ENCODE peak calls at places on chromosome 17, in seven cellular contexts. I, A, C, X, U, H and O are unnamed samples.

GRCh38 chr17:41540921-41541625 is 13.0 kb upstream of the KRT19 start:
- DNase-seq in I (no peak), A (no peak), C (no peak), X (no peak), U (no peak), H (peak; percentile 83), O (no peak)

GRCh38 chr17:78855561-78856165 is 15.0 kb upstream of the USP36 start:
- DNase-seq in I (no peak), A (no peak), C (no peak), X (no peak), U (no peak), H (no peak), O (no peak)

GRCh38 chr17:35404360-35404759 is 27.9 kb downstream of the SLFN12 start:
- DNase-seq in I (no peak), A (no peak), C (no peak), X (no peak), U (no peak), H (peak; percentile 39), O (no peak)

GRCh38 chr17:50196826-50197225 is 4.6 kb downstream of the COL1A1 start:
- DNase-seq in I (peak; percentile 77), A (no peak), C (no peak), X (no peak), U (no peak), H (no peak), O (no peak)

GRCh38 chr17:66957951-66958579 is 6.4 kb upstream of the CACNG4 start:
- DNase-seq in I (no peak), A (no peak), C (no peak), X (no peak), U (no peak), H (peak; percentile 72), O (peak; percentile 68)

GRCh38 chr17:42904110-42904469 is 3.5 kb downstream of the G6PC1 start:
- DNase-seq in I (no peak), A (no peak), C (no peak), X (no peak), U (no peak), H (no peak), O (peak; percentile 18)

GRCh38 chr17:30188211-30188939 is 47.1 kb downstream of the SLC6A4 start:
- DNase-seq in I (no peak), A (no peak), C (no peak), X (no peak), U (no peak), H (no peak), O (no peak)

GRCh38 chr17:27506348-27507218 is 50.3 kb downstream of the KSR1 start:
- DNase-seq in I (no peak), A (no peak), C (no peak), X (no peak), U (no peak), H (peak; percentile 36), O (no peak)

GRCh38 chr17:63961355-63962207 is 11.1 kb downstream of the SCN4A start:
- DNase-seq in I (peak; percentile 78), A (peak; percentile 80), C (no peak), X (no peak), U (no peak), H (peak; percentile 39), O (peak; percentile 81)

GRCh38 chr17:17055286-17056166 is 13.3 kb downstream of the MPRIP start:
- DNase-seq in I (no peak), A (peak; percentile 24), C (no peak), X (no peak), U (no peak), H (no peak), O (no peak)

GRCh38 chr17:13293421-13293820 is 275.6 kb upstream of the ELAC2 start:
- DNase-seq in I (no peak), A (no peak), C (no peak), X (no peak), U (no peak), H (no peak), O (no peak)

GRCh38 chr17:79625706-79626105 is 14.9 kb upstream of the RBFOX3 start:
- DNase-seq in I (no peak), A (no peak), C (no peak), X (no peak), U (no peak), H (no peak), O (no peak)

GRCh38 chr17:81065500-81065899 is 30.5 kb downstream of the BAIAP2 start:
- DNase-seq in I (no peak), A (no peak), C (no peak), X (no peak), U (no peak), H (no peak), O (no peak)

GRCh38 chr17:37737971-37738370 is 6.9 kb downstream of the HNF1B start:
- DNase-seq in I (peak; percentile 34), A (no peak), C (no peak), X (no peak), U (no peak), H (peak; percentile 26), O (no peak)
- H3K27me3 ChIP-seq in I (no peaks in the 10 kb centered on the region), A (peaks cover 26% of the 10 kb centered on the region), C (peaks cover 78% of the 10 kb centered on the region), X (peaks cover 34% of the 10 kb centered on the region), U (peaks cover 48% of the 10 kb centered on the region), H (peaks cover 26% of the 10 kb centered on the region), O (peaks cover 35% of the 10 kb centered on the region)

GRCh38 chr17:18328643-18329204 is 13.6 kb downstream of the SMCR8 start:
- DNase-seq in I (no peak), A (no peak), C (no peak), X (no peak), U (no peak), H (no peak), O (no peak)
- H3K4me3 ChIP-seq in I (no peak overlapping the region), A (no peak overlapping the region), C (no peak overlapping the region), X (no peak overlapping the region), U (no peak overlapping the region), H (no peak overlapping the region), O (no peak overlapping the region)

GRCh38 chr17:31424944-31425582 is 33.6 kb downstream of the RAB11FIP4 start:
- DNase-seq in I (no peak), A (no peak), C (no peak), X (no peak), U (no peak), H (no peak), O (no peak)

GRCh38 chr17:31425646-31426045 is 34.2 kb downstream of the RAB11FIP4 start:
- DNase-seq in I (no peak), A (no peak), C (no peak), X (no peak), U (no peak), H (no peak), O (peak; percentile 58)

GRCh38 chr17:31417051-31417792 is 25.7 kb downstream of the RAB11FIP4 start:
- DNase-seq in I (no peak), A (no peak), C (no peak), X (no peak), U (no peak), H (no peak), O (no peak)

GRCh38 chr17:31418773-31419350 is 27.4 kb downstream of the RAB11FIP4 start:
- DNase-seq in I (no peak), A (no peak), C (no peak), X (no peak), U (no peak), H (no peak), O (no peak)

DNA sequence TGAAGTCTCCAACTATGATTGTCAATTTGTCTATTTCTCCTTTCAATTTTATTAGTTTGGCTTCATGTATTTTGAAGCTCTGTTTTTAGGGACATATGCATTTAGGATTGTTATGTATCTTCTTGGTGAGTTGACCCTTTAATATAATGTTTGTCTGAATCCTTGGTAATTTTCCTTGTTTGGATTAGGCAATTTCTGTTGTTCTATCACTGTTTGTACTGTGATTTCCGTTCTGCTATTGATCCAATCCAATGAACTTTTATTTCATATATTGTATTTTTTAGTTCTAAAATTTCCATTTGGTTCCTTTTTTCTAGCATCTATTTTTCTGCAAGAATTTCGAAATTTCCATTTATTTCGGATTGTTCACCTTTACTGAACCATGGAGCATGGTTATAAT is 31.0 kb downstream of the RAB11FIP4 start:
- DNase-seq in I (no peak), A (no peak), C (no peak), X (no peak), U (no peak), H (no peak), O (no peak)
- H3K36me3 ChIP-seq in I (no peaks in the 10 kb centered on the region), A (no peaks in the 10 kb centered on the region), C (no peaks in the 10 kb centered on the region), X (no peaks in the 10 kb centered on the region), U (no peaks in the 10 kb centered on the region), H (no peaks in the 10 kb centered on the region), O (no peaks in the 10 kb centered on the region)

DNA sequence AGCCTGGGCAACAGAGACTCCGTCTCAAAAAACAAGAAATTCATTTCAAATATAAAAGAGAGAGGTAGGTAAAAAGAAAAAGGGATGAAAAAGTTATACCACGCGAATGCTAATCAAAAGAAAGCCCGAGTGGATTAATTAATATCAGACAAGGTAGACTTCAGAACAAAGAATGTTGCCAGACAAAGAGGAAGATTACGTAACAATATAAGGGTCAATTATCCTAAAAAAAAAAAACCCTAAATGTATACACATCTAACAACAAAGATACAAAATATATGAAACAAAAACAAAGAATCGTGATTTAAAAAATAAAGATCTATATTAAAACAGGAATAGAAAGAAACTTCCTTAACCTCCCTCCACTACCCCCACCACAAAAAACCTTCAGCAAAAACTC is 44.1 kb downstream of the CCDC57 start:
- DNase-seq in I (no peak), A (no peak), C (no peak), X (no peak), U (no peak), H (no peak), O (no peak)
- H3K27me3 ChIP-seq in I (no peaks in the 10 kb centered on the region), A (no peaks in the 10 kb centered on the region), C (no peaks in the 10 kb centered on the region), X (no peaks in the 10 kb centered on the region), U (no peaks in the 10 kb centered on the region), H (no peaks in the 10 kb centered on the region), O (no peaks in the 10 kb centered on the region)

DNA sequence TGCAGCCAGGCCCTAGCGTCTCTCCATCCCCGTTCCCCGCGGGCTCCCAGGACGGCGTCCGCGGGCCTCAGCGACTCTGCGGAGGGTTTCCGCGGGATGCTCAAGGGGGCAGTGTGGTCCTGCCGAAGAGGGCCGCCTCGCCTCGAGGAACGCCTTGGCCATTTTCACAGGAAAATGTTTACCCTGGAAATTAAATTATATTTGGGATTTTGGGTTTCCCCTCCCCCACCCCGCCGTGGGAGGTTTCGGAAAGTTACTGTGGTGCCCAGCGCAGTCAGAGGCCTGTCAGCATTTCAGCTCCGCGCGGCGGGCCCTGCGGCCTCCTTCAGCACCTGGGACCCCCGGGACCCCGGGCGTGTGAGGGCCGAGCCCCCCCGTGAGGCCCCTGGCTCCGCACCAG is 94.5 kb downstream of the PCTP start:
- DNase-seq in I (peak; percentile 34), A (peak; percentile 26), C (no peak), X (peak; percentile 2), U (no peak), H (no peak), O (peak; percentile 51)
- H3K4me3 ChIP-seq in I (peak overlapping the region; percentile 50), A (peak overlapping the region; percentile 17), C (peak overlapping the region; percentile 56), X (peak overlapping the region; percentile 55), U (no peak overlapping the region), H (no peak overlapping the region), O (no peak overlapping the region)

DNA sequence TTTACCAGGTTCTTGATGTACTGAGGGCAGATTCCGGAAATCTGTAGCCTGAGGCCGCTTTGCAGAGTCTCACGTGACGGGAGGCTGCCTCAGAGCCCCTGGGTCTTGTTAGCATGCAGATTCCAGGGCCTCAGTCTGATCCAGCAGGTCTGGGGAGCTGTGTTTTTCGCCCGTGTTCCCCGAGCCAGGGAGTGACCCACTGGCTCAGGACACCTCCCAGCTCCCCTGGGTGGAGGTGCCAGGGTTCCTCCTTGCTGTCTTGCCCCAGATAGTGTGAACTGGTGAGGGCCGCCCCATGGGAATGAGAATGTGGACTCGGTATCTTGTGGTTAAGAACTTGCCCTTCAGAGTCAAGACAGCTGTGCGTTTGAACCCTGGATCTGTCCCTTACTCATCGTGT is 98.6 kb downstream of the OR1D5 start:
- DNase-seq in I (no peak), A (no peak), C (peak; percentile 15), X (no peak), U (no peak), H (no peak), O (no peak)
- H3K36me3 ChIP-seq in I (no peaks in the 10 kb centered on the region), A (no peaks in the 10 kb centered on the region), C (no peaks in the 10 kb centered on the region), X (no peaks in the 10 kb centered on the region), U (peaks cover 27% of the 10 kb centered on the region), H (no peaks in the 10 kb centered on the region), O (no peaks in the 10 kb centered on the region)